ENCODE peak calls at places on chromosomes 13 and 19, in nine cellular contexts. D is cardiac muscle cell; J is CD8-positive, alpha-beta memory T cell; W is hepatocyte; C is psoas muscle; E is ascending aorta; Z is AG04450; K is left lung; B is fibroblast of lung. T is an unnamed sample.

GRCh38 chr19:50154529-50154928 is 8.6 kb downstream of the IZUMO2 start:
- DNase-seq in D (no peak), J (no peak), W (no peak), C (no peak), E (no peak), Z (no peak), K (no peak), B (no peak), T (no peak)

GRCh38 chr13:94227255-94227879 is 252.1 kb downstream of the DCT start:
- DNase-seq in D (no peak), J (no peak), W (no peak), C (no peak), E (no peak), Z (no peak), K (no peak), B (no peak), T (no peak)

GRCh38 chr13:73757471-73758233 is 376.6 kb downstream of the KLF12 start:
- DNase-seq in D (no peak), J (no peak), W (no peak), C (no peak), E (no peak), Z (no peak), K (no peak), B (no peak), T (no peak)

GRCh38 chr19:409006-409514 is at the start of gene C2CD4C:
- DNase-seq in D (peak), J (no peak), W (peak), C (peak), E (peak), Z (no peak), K (peak), B (no peak), T (peak)

GRCh38 chr13:80655778-80656518 is 315.0 kb upstream of the SPRY2 start:
- DNase-seq in D (no peak), J (no peak), W (no peak), C (no peak), E (no peak), Z (no peak), K (no peak), B (no peak), T (no peak)

GRCh38 chr13:77698211-77699058 is 948 bp downstream of the SLAIN1 start:
- DNase-seq in D (peak), J (peak), W (peak), C (peak), E (peak), Z (no peak), K (peak), B (peak), T (no peak)

GRCh38 chr13:81990652-81991051 is 1649.7 kb upstream of the SPRY2 start:
- DNase-seq in D (no peak), J (no peak), W (no peak), C (no peak), E (no peak), Z (no peak), K (no peak), B (no peak), T (no peak)

GRCh38 chr19:35088514-35088913 is 27.1 kb upstream of the FXYD3 start:
- DNase-seq in D (no peak), J (no peak), W (peak), C (no peak), E (no peak), Z (peak), K (no peak), B (peak), T (peak)

GRCh38 chr19:40442328-40443130 is 1.6 kb downstream of the SERTAD3 start:
- DNase-seq in D (no peak), J (peak), W (no peak), C (no peak), E (no peak), Z (no peak), K (no peak), B (no peak), T (no peak)

GRCh38 chr13:99434258-99434788 is 66.9 kb upstream of the TM9SF2 start:
- DNase-seq in D (no peak), J (peak), W (peak), C (no peak), E (no peak), Z (no peak), K (no peak), B (no peak), T (no peak)

GRCh38 chr13:36807616-36808015 is 11.4 kb upstream of the RFXAP start:
- DNase-seq in D (no peak), J (no peak), W (peak), C (no peak), E (no peak), Z (no peak), K (no peak), B (no peak), T (no peak)

GRCh38 chr13:112445411-112446271 is 69.5 kb downstream of the SPACA7 start:
- DNase-seq in D (no peak), J (no peak), W (no peak), C (peak), E (no peak), Z (no peak), K (peak), B (no peak), T (no peak)

GRCh38 chr13:36796052-36796451 is 23.0 kb upstream of the RFXAP start:
- DNase-seq in D (no peak), J (no peak), W (no peak), C (no peak), E (no peak), Z (no peak), K (no peak), B (no peak), T (no peak)

GRCh38 chr13:76944457-76944856 is 3.9 kb upstream of the ACOD1 start:
- DNase-seq in D (no peak), J (no peak), W (no peak), C (no peak), E (no peak), Z (peak), K (no peak), B (peak), T (no peak)

GRCh38 chr13:75202981-75203380 is 279.0 kb downstream of the TBC1D4 start:
- DNase-seq in D (no peak), J (no peak), W (no peak), C (no peak), E (no peak), Z (no peak), K (no peak), B (no peak), T (no peak)

GRCh38 chr19:42528354-42529247 is at the start of gene CEACAM1:
- DNase-seq in D (no peak), J (peak), W (peak), C (no peak), E (peak), Z (no peak), K (peak), B (no peak), T (no peak)

GRCh38 chr13:112229992-112230872 is 145.9 kb upstream of the SPACA7 start:
- DNase-seq in D (no peak), J (no peak), W (no peak), C (no peak), E (no peak), Z (no peak), K (peak), B (no peak), T (no peak)

GRCh38 chr13:27125357-27126282 is 46.0 kb downstream of the USP12 start:
- DNase-seq in D (peak), J (no peak), W (no peak), C (no peak), E (no peak), Z (no peak), K (no peak), B (no peak), T (no peak)

GRCh38 chr13:30623392-30623791 is 5.7 kb downstream of the USPL1 start:
- DNase-seq in D (no peak), J (no peak), W (no peak), C (no peak), E (no peak), Z (no peak), K (no peak), B (no peak), T (no peak)

GRCh38 chr19:42053037-42053935 is 16.7 kb downstream of the GRIK5 start:
- DNase-seq in D (no peak), J (no peak), W (no peak), C (peak), E (no peak), Z (no peak), K (peak), B (no peak), T (no peak)

GRCh38 chr13:85266331-85266730 is 532.9 kb downstream of the SLITRK6 start:
- DNase-seq in D (no peak), J (no peak), W (no peak), C (no peak), E (no peak), Z (no peak), K (no peak), B (no peak), T (no peak)

GRCh38 chr13:34654682-34655081 is 287.4 kb upstream of the NBEA start:
- DNase-seq in D (peak), J (no peak), W (no peak), C (no peak), E (no peak), Z (no peak), K (no peak), B (no peak), T (no peak)

GRCh38 chr19:41537789-41538188 is 38.2 kb upstream of the CEACAM21 start:
- DNase-seq in D (no peak), J (no peak), W (no peak), C (no peak), E (no peak), Z (no peak), K (no peak), B (peak), T (no peak)

GRCh38 chr13:24664726-24665409 is 15.3 kb upstream of the ATP12A start:
- DNase-seq in D (no peak), J (no peak), W (no peak), C (no peak), E (no peak), Z (no peak), K (no peak), B (no peak), T (no peak)

GRCh38 chr13:33323766-33324525 is 38.4 kb upstream of the STARD13 start:
- DNase-seq in D (no peak), J (no peak), W (no peak), C (no peak), E (no peak), Z (no peak), K (no peak), B (peak), T (no peak)

GRCh38 chr19:5352229-5352763 is 11.7 kb upstream of the PTPRS start:
- DNase-seq in D (no peak), J (no peak), W (no peak), C (no peak), E (no peak), Z (no peak), K (no peak), B (no peak), T (no peak)
- H3K27ac ChIP-seq in D (no peak), J (no peak), W (no peak), C (no peak), E (no peak), Z (no peak), K (no peak), B (no peak), T (no peak)

DNA sequence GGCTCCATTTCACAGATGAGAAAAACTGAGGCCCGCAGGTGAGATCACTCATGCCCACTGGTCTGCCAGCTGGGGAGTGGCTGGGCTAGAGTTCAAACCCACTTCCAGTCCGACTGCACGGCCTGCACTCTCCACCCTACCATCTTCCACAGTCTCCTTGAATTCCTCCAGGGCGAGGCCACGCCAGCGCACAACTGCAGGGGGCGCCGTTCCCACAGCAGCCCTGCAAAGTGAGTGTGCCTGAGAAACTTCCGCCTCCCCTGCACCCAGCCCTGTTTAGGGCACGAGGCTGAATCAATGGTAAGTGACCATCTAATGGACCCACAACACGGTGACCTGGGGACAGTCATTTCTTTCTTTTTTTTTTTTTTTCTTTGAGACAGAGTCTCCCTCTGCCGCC is 829 bp upstream of the ATCAY start:
- DNase-seq in D (no peak), J (no peak), W (no peak), C (no peak), E (no peak), Z (no peak), K (no peak), B (no peak), T (no peak)
- H3K27ac ChIP-seq in D (no peak), J (no peak), W (no peak), C (no peak), E (no peak), Z (no peak), K (no peak), B (no peak), T (no peak)

GRCh38 chr19:57559404-57560025 is at the start of gene ZNF550:
- DNase-seq in D (peak), J (peak), W (peak), C (peak), E (peak), Z (peak), K (peak), B (peak), T (peak)
- H3K27ac ChIP-seq in D (peak), J (peak), W (peak), C (peak), E (peak), Z (peak), K (peak), B (peak), T (peak)

GRCh38 chr13:97848886-97849285 is 104.6 kb upstream of the IPO5 start:
- DNase-seq in D (no peak), J (no peak), W (no peak), C (no peak), E (no peak), Z (no peak), K (no peak), B (no peak), T (no peak)
- H3K27ac ChIP-seq in D (no peak), J (no peak), W (no peak), C (no peak), E (no peak), Z (no peak), K (no peak), B (no peak), T (no peak)

T was measured in SJSA1.